ENCODE peak calls at places on chromosomes 13 and 19, in ten cellular contexts. J is stimulated activated CD8-positive, alpha-beta memory T cell treated with anti-CD3 and anti-CD28 coated beads, Interleukin-12 subunit alpha, Interleukin-12 subunit beta, amount 100 ng/mL, for 1 hour; Z is activated naive CD8-positive, alpha-beta T cell treated with anti-CD3 and anti-CD28 coated beads for 36 hours; D is DND-41; O is ascending aorta; L is T follicular helper cell; P is activated T-cell treated with anti-CD3 and anti-CD28 coated beads for 4 hours; I is iris pigment epithelial cell; B is NCI-H146; N is head of caudate nucleus. G is an unnamed sample.

GRCh38 chr19:6731822-6732221 is 5.6 kb downstream of the GPR108 start:
- DNase-seq in J (no peak), Z (no peak), D (no peak), O (no peak), L (no peak), P (no peak), I (no peak), B (no peak), N (no peak), G (no peak)

GRCh38 chr19:42514449-42514848 is 13.8 kb downstream of the CEACAM1 start:
- DNase-seq in J (no peak), Z (no peak), D (no peak), O (no peak), L (no peak), P (no peak), I (no peak), B (no peak), N (no peak), G (no peak)

GRCh38 chr19:14796021-14796420 is 17.7 kb upstream of the ADGRE2 start:
- DNase-seq in J (no peak), Z (no peak), D (no peak), O (no peak), L (no peak), P (no peak), I (no peak), B (no peak), N (no peak), G (no peak)

GRCh38 chr13:52665325-52665724 is 12.7 kb downstream of the SUGT1 start:
- DNase-seq in J (no peak), Z (no peak), D (no peak), O (no peak), L (no peak), P (no peak), I (peak; percentile 40), B (peak; percentile 19), N (no peak), G (peak; percentile 61)

GRCh38 chr13:113744197-113745000 is 14.6 kb upstream of the TMEM255B start:
- DNase-seq in J (no peak), Z (no peak), D (no peak), O (no peak), L (no peak), P (no peak), I (no peak), B (peak; percentile 96), N (no peak), G (no peak)

GRCh38 chr13:66835040-66835628 is 395.0 kb downstream of the PCDH9 start:
- DNase-seq in J (no peak), Z (no peak), D (no peak), O (no peak), L (no peak), P (no peak), I (peak; percentile 54), B (peak; percentile 87), N (peak; percentile 82), G (peak; percentile 81)

GRCh38 chr13:77118134-77118533 is 91.2 kb upstream of the FBXL3 start:
- DNase-seq in J (no peak), Z (no peak), D (no peak), O (no peak), L (no peak), P (no peak), I (no peak), B (no peak), N (no peak), G (no peak)

GRCh38 chr19:743168-743687 is 7.7 kb upstream of the MISP start:
- DNase-seq in J (no peak), Z (no peak), D (no peak), O (no peak), L (no peak), P (no peak), I (no peak), B (peak; percentile 46), N (no peak), G (no peak)

GRCh38 chr13:79522583-79522982 is 41.6 kb downstream of the NDFIP2 start:
- DNase-seq in J (no peak), Z (peak; percentile 41), D (peak; percentile 89), O (no peak), L (no peak), P (no peak), I (peak; percentile 85), B (no peak), N (no peak), G (no peak)

GRCh38 chr13:22866221-22866620 is 314.6 kb upstream of the SGCG start:
- DNase-seq in J (no peak), Z (no peak), D (no peak), O (no peak), L (no peak), P (no peak), I (no peak), B (no peak), N (no peak), G (no peak)